ENCODE peak calls at places on chromosomes 5 and 9, in six cellular contexts. One of them, this sample, is unnamed.

GRCh38 chr9:101434990-101435389 is 584 bp downstream of the ALDOB start:
- DNase-seq in NCI-H2029 treated with DMSO at 0.1 percent for 48 hours: no peak
- DNase-seq in NCI-H2081: no peak
- DNase-seq in activated CD4-positive, CD25-positive, alpha-beta regulatory T cell: no peak
- DNase-seq in hepatic stellate cell: no peak
- DNase-seq in ELR: no peak
- DNase-seq in this sample: no peak

GRCh38 chr9:2662496-2662895 is 40.9 kb downstream of the VLDLR start:
- DNase-seq in NCI-H2081: peak; percentile 28
- DNase-seq in hepatic stellate cell: peak; percentile 8
- DNase-seq in ELR: peak; percentile 11
- DNase-seq in activated CD4-positive, CD25-positive, alpha-beta regulatory T cell: no peak
- DNase-seq in NCI-H2029 treated with DMSO at 0.1 percent for 48 hours: no peak
- DNase-seq in this sample: no peak

GRCh38 chr5:4089087-4089486 is 493.5 kb downstream of the IRX1 start:
- DNase-seq in activated CD4-positive, CD25-positive, alpha-beta regulatory T cell: no peak
- DNase-seq in NCI-H2081: no peak
- DNase-seq in ELR: no peak
- DNase-seq in hepatic stellate cell: no peak
- DNase-seq in NCI-H2029 treated with DMSO at 0.1 percent for 48 hours: no peak
- DNase-seq in this sample: no peak

GRCh38 chr9:125433461-125434001 is 171.9 kb downstream of the GAPVD1 start:
- DNase-seq in hepatic stellate cell: no peak
- DNase-seq in NCI-H2029 treated with DMSO at 0.1 percent for 48 hours: no peak
- DNase-seq in activated CD4-positive, CD25-positive, alpha-beta regulatory T cell: no peak
- DNase-seq in ELR: no peak
- DNase-seq in NCI-H2081: no peak
- DNase-seq in this sample: no peak

GRCh38 chr5:103385722-103386121 is 127.2 kb downstream of the MACIR start:
- DNase-seq in hepatic stellate cell: no peak
- DNase-seq in activated CD4-positive, CD25-positive, alpha-beta regulatory T cell: no peak
- DNase-seq in NCI-H2029 treated with DMSO at 0.1 percent for 48 hours: no peak
- DNase-seq in ELR: no peak
- DNase-seq in NCI-H2081: no peak
- DNase-seq in this sample: no peak

GRCh38 chr5:41707853-41708603 is 162.2 kb downstream of the OXCT1 start:
- DNase-seq in NCI-H2081: peak; percentile 54
- DNase-seq in activated CD4-positive, CD25-positive, alpha-beta regulatory T cell: no peak
- DNase-seq in hepatic stellate cell: peak; percentile 44
- DNase-seq in ELR: peak; percentile 63
- DNase-seq in NCI-H2029 treated with DMSO at 0.1 percent for 48 hours: no peak
- DNase-seq in this sample: peak; percentile 28

GRCh38 chr5:96220610-96221390 is 212.2 kb downstream of the PCSK1 start:
- DNase-seq in NCI-H2029 treated with DMSO at 0.1 percent for 48 hours: no peak
- DNase-seq in activated CD4-positive, CD25-positive, alpha-beta regulatory T cell: no peak
- DNase-seq in NCI-H2081: no peak
- DNase-seq in ELR: peak; percentile 90
- DNase-seq in hepatic stellate cell: no peak
- DNase-seq in this sample: no peak

GRCh38 chr5:138305797-138306196 is 25.8 kb downstream of the CDC25C start:
- DNase-seq in ELR: no peak
- DNase-seq in NCI-H2081: peak; percentile 52
- DNase-seq in NCI-H2029 treated with DMSO at 0.1 percent for 48 hours: peak; percentile 39
- DNase-seq in activated CD4-positive, CD25-positive, alpha-beta regulatory T cell: no peak
- DNase-seq in hepatic stellate cell: no peak
- DNase-seq in this sample: no peak

GRCh38 chr5:141960018-141960417 is 2.0 kb upstream of the PCDH12 start:
- DNase-seq in NCI-H2029 treated with DMSO at 0.1 percent for 48 hours: no peak
- DNase-seq in hepatic stellate cell: no peak
- DNase-seq in activated CD4-positive, CD25-positive, alpha-beta regulatory T cell: no peak
- DNase-seq in ELR: no peak
- DNase-seq in NCI-H2081: no peak
- DNase-seq in this sample: no peak

GRCh38 chr9:105216440-105217178 is 27.8 kb upstream of the SLC44A1 start:
- DNase-seq in NCI-H2029 treated with DMSO at 0.1 percent for 48 hours: no peak
- DNase-seq in activated CD4-positive, CD25-positive, alpha-beta regulatory T cell: no peak
- DNase-seq in hepatic stellate cell: no peak
- DNase-seq in ELR: no peak
- DNase-seq in NCI-H2081: no peak
- DNase-seq in this sample: peak; percentile 89

GRCh38 chr9:88143944-88144343 is 5.7 kb upstream of the SPATA31C2 start:
- DNase-seq in NCI-H2029 treated with DMSO at 0.1 percent for 48 hours: no peak
- DNase-seq in ELR: peak; percentile 10
- DNase-seq in activated CD4-positive, CD25-positive, alpha-beta regulatory T cell: no peak
- DNase-seq in hepatic stellate cell: no peak
- DNase-seq in NCI-H2081: no peak
- DNase-seq in this sample: no peak

GRCh38 chr9:123798203-123798602 is 131.7 kb downstream of the DENND1A start:
- DNase-seq in activated CD4-positive, CD25-positive, alpha-beta regulatory T cell: no peak
- DNase-seq in hepatic stellate cell: no peak
- DNase-seq in NCI-H2029 treated with DMSO at 0.1 percent for 48 hours: no peak
- DNase-seq in NCI-H2081: peak; percentile 3
- DNase-seq in ELR: no peak
- DNase-seq in this sample: peak; percentile 84

GRCh38 chr5:122773615-122774014 is 1.3 kb upstream of the SNX2 start:
- DNase-seq in NCI-H2081: no peak
- DNase-seq in NCI-H2029 treated with DMSO at 0.1 percent for 48 hours: no peak
- DNase-seq in hepatic stellate cell: no peak
- DNase-seq in ELR: no peak
- DNase-seq in activated CD4-positive, CD25-positive, alpha-beta regulatory T cell: no peak
- DNase-seq in this sample: no peak

GRCh38 chr5:140341591-140341990 is 4.8 kb downstream of the HBEGF start:
- DNase-seq in hepatic stellate cell: no peak
- DNase-seq in NCI-H2081: no peak
- DNase-seq in NCI-H2029 treated with DMSO at 0.1 percent for 48 hours: no peak
- DNase-seq in ELR: peak; percentile 44
- DNase-seq in activated CD4-positive, CD25-positive, alpha-beta regulatory T cell: no peak
- DNase-seq in this sample: no peak

GRCh38 chr5:149665416-149666163 is 64.5 kb upstream of the PPARGC1B start:
- DNase-seq in ELR: no peak
- DNase-seq in activated CD4-positive, CD25-positive, alpha-beta regulatory T cell: no peak
- DNase-seq in hepatic stellate cell: no peak
- DNase-seq in NCI-H2029 treated with DMSO at 0.1 percent for 48 hours: no peak
- DNase-seq in NCI-H2081: no peak
- DNase-seq in this sample: no peak

GRCh38 chr9:131011274-131012022 is 2.5 kb downstream of the LAMC3 start:
- DNase-seq in hepatic stellate cell: no peak
- DNase-seq in ELR: no peak
- DNase-seq in activated CD4-positive, CD25-positive, alpha-beta regulatory T cell: no peak
- DNase-seq in NCI-H2081: no peak
- DNase-seq in NCI-H2029 treated with DMSO at 0.1 percent for 48 hours: no peak
- DNase-seq in this sample: no peak

GRCh38 chr9:35827486-35827885 is 1.0 kb downstream of the FAM221B start:
- DNase-seq in activated CD4-positive, CD25-positive, alpha-beta regulatory T cell: no peak
- DNase-seq in NCI-H2081: no peak
- DNase-seq in hepatic stellate cell: peak; percentile 31
- DNase-seq in ELR: peak; percentile 59
- DNase-seq in NCI-H2029 treated with DMSO at 0.1 percent for 48 hours: no peak
- DNase-seq in this sample: no peak

GRCh38 chr5:55868846-55869245 is 17.7 kb downstream of the IL31RA start:
- DNase-seq in NCI-H2029 treated with DMSO at 0.1 percent for 48 hours: no peak
- DNase-seq in activated CD4-positive, CD25-positive, alpha-beta regulatory T cell: no peak
- DNase-seq in NCI-H2081: no peak
- DNase-seq in hepatic stellate cell: peak; percentile 81
- DNase-seq in ELR: peak; percentile 99
- DNase-seq in this sample: peak; percentile 15

GRCh38 chr9:34536685-34537084 is 13.9 kb upstream of the ENHO start:
- DNase-seq in NCI-H2081: no peak
- DNase-seq in NCI-H2029 treated with DMSO at 0.1 percent for 48 hours: no peak
- DNase-seq in ELR: no peak
- DNase-seq in hepatic stellate cell: no peak
- DNase-seq in activated CD4-positive, CD25-positive, alpha-beta regulatory T cell: no peak
- DNase-seq in this sample: no peak

GRCh38 chr5:33854733-33855151 is 37.0 kb downstream of the ADAMTS12 start:
- DNase-seq in hepatic stellate cell: peak; percentile 53
- DNase-seq in NCI-H2029 treated with DMSO at 0.1 percent for 48 hours: no peak
- DNase-seq in NCI-H2081: no peak
- DNase-seq in ELR: peak; percentile 93
- DNase-seq in activated CD4-positive, CD25-positive, alpha-beta regulatory T cell: no peak
- DNase-seq in this sample: no peak

GRCh38 chr5:158623971-158624370 is 475.7 kb downstream of the EBF1 start:
- DNase-seq in ELR: no peak
- DNase-seq in NCI-H2029 treated with DMSO at 0.1 percent for 48 hours: no peak
- DNase-seq in NCI-H2081: no peak
- DNase-seq in activated CD4-positive, CD25-positive, alpha-beta regulatory T cell: no peak
- DNase-seq in hepatic stellate cell: no peak
- DNase-seq in this sample: no peak

GRCh38 chr9:97857603-97858392 is 4.8 kb downstream of the FOXE1 start:
- DNase-seq in NCI-H2081: no peak
- DNase-seq in NCI-H2029 treated with DMSO at 0.1 percent for 48 hours: no peak
- DNase-seq in hepatic stellate cell: no peak
- DNase-seq in activated CD4-positive, CD25-positive, alpha-beta regulatory T cell: no peak
- DNase-seq in ELR: no peak
- DNase-seq in this sample: no peak

GRCh38 chr9:114207034-114207815 is 51.9 kb downstream of the COL27A1 start:
- DNase-seq in NCI-H2029 treated with DMSO at 0.1 percent for 48 hours: no peak
- DNase-seq in activated CD4-positive, CD25-positive, alpha-beta regulatory T cell: no peak
- DNase-seq in hepatic stellate cell: peak; percentile 81
- DNase-seq in NCI-H2081: no peak
- DNase-seq in ELR: peak; percentile 55
- DNase-seq in this sample: no peak

GRCh38 chr9:137454145-137454505 is 5.0 kb downstream of the NSMF start:
- DNase-seq in hepatic stellate cell: no peak
- DNase-seq in ELR: no peak
- DNase-seq in NCI-H2029 treated with DMSO at 0.1 percent for 48 hours: no peak
- DNase-seq in activated CD4-positive, CD25-positive, alpha-beta regulatory T cell: no peak
- DNase-seq in NCI-H2081: no peak
- DNase-seq in this sample: no peak

GRCh38 chr5:12672141-12672540 is 767.9 kb upstream of the CTNND2 start:
- DNase-seq in hepatic stellate cell: no peak
- DNase-seq in ELR: peak; percentile 51
- DNase-seq in activated CD4-positive, CD25-positive, alpha-beta regulatory T cell: no peak
- DNase-seq in NCI-H2029 treated with DMSO at 0.1 percent for 48 hours: no peak
- DNase-seq in NCI-H2081: no peak
- DNase-seq in this sample: no peak

GRCh38 chr9:107983191-107983603 is 493.6 kb upstream of the KLF4 start:
- DNase-seq in hepatic stellate cell: no peak
- DNase-seq in activated CD4-positive, CD25-positive, alpha-beta regulatory T cell: no peak
- DNase-seq in ELR: peak; percentile 23
- DNase-seq in NCI-H2081: no peak
- DNase-seq in NCI-H2029 treated with DMSO at 0.1 percent for 48 hours: no peak
- DNase-seq in this sample: no peak

GRCh38 chr5:15320896-15321295 is 179.1 kb upstream of the FBXL7 start:
- DNase-seq in hepatic stellate cell: no peak
- DNase-seq in ELR: no peak
- DNase-seq in NCI-H2081: no peak
- DNase-seq in NCI-H2029 treated with DMSO at 0.1 percent for 48 hours: no peak
- DNase-seq in activated CD4-positive, CD25-positive, alpha-beta regulatory T cell: no peak
- DNase-seq in this sample: no peak

GRCh38 chr5:40860711-40861110 is 19.5 kb downstream of the CARD6 start:
- DNase-seq in NCI-H2029 treated with DMSO at 0.1 percent for 48 hours: no peak
- DNase-seq in activated CD4-positive, CD25-positive, alpha-beta regulatory T cell: no peak
- DNase-seq in ELR: no peak
- DNase-seq in NCI-H2081: no peak
- DNase-seq in hepatic stellate cell: no peak
- DNase-seq in this sample: no peak

GRCh38 chr9:89046832-89047231 is 55.6 kb downstream of the S1PR3 start:
- DNase-seq in activated CD4-positive, CD25-positive, alpha-beta regulatory T cell: no peak
- DNase-seq in hepatic stellate cell: peak; percentile 17
- DNase-seq in ELR: no peak
- DNase-seq in NCI-H2029 treated with DMSO at 0.1 percent for 48 hours: no peak
- DNase-seq in NCI-H2081: no peak
- DNase-seq in this sample: no peak

GRCh38 chr5:141560141-141560540 is 58.7 kb downstream of the DIAPH1 start:
- DNase-seq in NCI-H2081: peak; percentile 63
- DNase-seq in NCI-H2029 treated with DMSO at 0.1 percent for 48 hours: peak; percentile 91
- DNase-seq in hepatic stellate cell: no peak
- DNase-seq in ELR: no peak
- DNase-seq in activated CD4-positive, CD25-positive, alpha-beta regulatory T cell: no peak
- DNase-seq in this sample: no peak

GRCh38 chr5:149475777-149476176 is 75.5 kb downstream of the CSNK1A1 start:
- DNase-seq in NCI-H2081: no peak
- DNase-seq in NCI-H2029 treated with DMSO at 0.1 percent for 48 hours: no peak
- DNase-seq in hepatic stellate cell: no peak
- DNase-seq in activated CD4-positive, CD25-positive, alpha-beta regulatory T cell: no peak
- DNase-seq in ELR: no peak
- DNase-seq in this sample: no peak

GRCh38 chr9:95852059-95853032 is 23.1 kb upstream of the ERCC6L2 start:
- DNase-seq in NCI-H2029 treated with DMSO at 0.1 percent for 48 hours: peak; percentile 92
- DNase-seq in NCI-H2081: peak; percentile 6
- DNase-seq in ELR: peak; percentile 91
- DNase-seq in hepatic stellate cell: no peak
- DNase-seq in activated CD4-positive, CD25-positive, alpha-beta regulatory T cell: no peak
- DNase-seq in this sample: peak; percentile 67

GRCh38 chr9:89410709-89411111 is 87.2 kb downstream of the SEMA4D start:
- DNase-seq in NCI-H2081: no peak
- DNase-seq in hepatic stellate cell: no peak
- DNase-seq in activated CD4-positive, CD25-positive, alpha-beta regulatory T cell: peak; percentile 26
- DNase-seq in ELR: peak; percentile 34
- DNase-seq in NCI-H2029 treated with DMSO at 0.1 percent for 48 hours: no peak
- DNase-seq in this sample: no peak

GRCh38 chr5:170632985-170633234 is 129.1 kb downstream of the KCNIP1 start:
- DNase-seq in hepatic stellate cell: no peak
- DNase-seq in NCI-H2029 treated with DMSO at 0.1 percent for 48 hours: no peak
- DNase-seq in ELR: no peak
- DNase-seq in activated CD4-positive, CD25-positive, alpha-beta regulatory T cell: peak; percentile 34
- DNase-seq in NCI-H2081: no peak
- DNase-seq in this sample: no peak